ENCODE peak calls at places on chromosomes 2 and 18, in seven cellular contexts. T is colonic mucosa, P is right cardiac atrium, M is upper lobe of right lung, H is A549, X is BJ, V is tibial nerve. E is an unnamed sample.

GRCh38 chr2:43611987-43612894 is 16.4 kb upstream of the THADA start:
- DNase-seq in M (no peak), H (peak; percentile 58), T (peak; percentile 77), V (peak; percentile 65), P (peak; percentile 86), X (no peak), E (peak; percentile 80)

GRCh38 chr2:173196080-173196479 is 120.4 kb downstream of the MAP3K20 start:
- DNase-seq in M (no peak), H (no peak), X (no peak), P (no peak), V (no peak), T (no peak), E (no peak)

GRCh38 chr2:151774506-151774905 is 40.2 kb upstream of the NEB start:
- DNase-seq in X (peak; percentile 75), H (no peak), V (no peak), M (no peak), T (no peak), P (no peak), E (peak; percentile 53)

GRCh38 chr2:11837875-11838734 is 91.7 kb downstream of the LPIN1 start:
- DNase-seq in H (no peak), T (no peak), V (no peak), M (no peak), X (no peak), P (no peak), E (no peak)

GRCh38 chr2:212531499-212531898 is 7.1 kb downstream of the ERBB4 start:
- DNase-seq in V (no peak), T (no peak), X (no peak), M (no peak), P (no peak), H (no peak), E (no peak)

GRCh38 chr2:30385327-30385726 is 61.7 kb upstream of the LCLAT1 start:
- DNase-seq in M (no peak), H (no peak), X (no peak), V (no peak), T (no peak), P (no peak), E (peak; percentile 65)

GRCh38 chr2:232478571-232479340 is 8.9 kb downstream of the ECEL1 start:
- DNase-seq in P (no peak), M (peak; percentile 56), H (no peak), T (no peak), V (no peak), X (no peak), E (no peak)

GRCh38 chr2:176963888-176964287 is 248.7 kb upstream of the HNRNPA3 start:
- DNase-seq in T (no peak), M (no peak), V (no peak), X (no peak), H (no peak), P (no peak), E (no peak)

GRCh38 chr2:234958746-234959395 is 7.1 kb downstream of the SH3BP4 start:
- DNase-seq in P (no peak), T (peak; percentile 15), V (no peak), H (no peak), M (no peak), X (no peak), E (peak; percentile 23)

GRCh38 chr2:7725132-7725849 is 808.1 kb downstream of the RNF144A start:
- DNase-seq in P (no peak), H (no peak), M (no peak), V (no peak), X (no peak), T (no peak), E (peak; percentile 9)

GRCh38 chr2:96408631-96409542 is 73.3 kb downstream of the NCAPH start:
- DNase-seq in V (no peak), M (peak; percentile 30), H (no peak), T (no peak), X (no peak), P (peak; percentile 94), E (no peak)

GRCh38 chr2:190489475-190489874 is 45.0 kb downstream of the NEMP2 start:
- DNase-seq in V (no peak), M (no peak), H (no peak), X (no peak), P (no peak), T (no peak), E (no peak)

GRCh38 chr18:26458526-26459232 is 89.7 kb downstream of the KCTD1 start:
- DNase-seq in T (no peak), M (no peak), P (no peak), X (no peak), H (no peak), V (no peak), E (no peak)

GRCh38 chr2:136238552-136239346 is 120.8 kb upstream of the CXCR4 start:
- DNase-seq in M (no peak), V (no peak), P (no peak), X (peak; percentile 14), H (no peak), T (no peak), E (peak; percentile 8)

GRCh38 chr18:3100498-3101132 is 87.7 kb upstream of the LPIN2 start:
- DNase-seq in M (no peak), H (no peak), P (no peak), T (no peak), X (no peak), V (no peak), E (no peak)

GRCh38 chr2:112920923-112921532 is 10.1 kb downstream of the IL37 start:
- DNase-seq in T (no peak), M (no peak), H (no peak), V (no peak), P (no peak), X (no peak), E (no peak)

GRCh38 chr18:57797209-57797651 is 5.9 kb downstream of the ATP8B1 start:
- DNase-seq in T (peak; percentile 89), X (no peak), M (no peak), H (no peak), V (no peak), P (no peak), E (no peak)

GRCh38 chr2:217933326-217933993 is 69.3 kb downstream of the TNS1 start:
- DNase-seq in V (no peak), H (no peak), M (no peak), T (no peak), P (peak; percentile 82), X (no peak), E (no peak)

GRCh38 chr2:151805343-151805742 is 22.9 kb downstream of the ARL5A start:
- DNase-seq in V (no peak), T (no peak), M (no peak), H (no peak), P (no peak), X (no peak), E (no peak)

GRCh38 chr2:151029406-151030157 is 232.1 kb downstream of the RBM43 start:
- DNase-seq in X (peak; percentile 96), T (no peak), V (no peak), M (no peak), H (no peak), P (no peak), E (peak; percentile 42)

GRCh38 chr2:174325932-174326879 is 8.5 kb upstream of the SP9 start:
- DNase-seq in P (peak; percentile 64), V (no peak), H (no peak), X (no peak), M (no peak), T (no peak), E (peak; percentile 69)

GRCh38 chr2:227657204-227657845 is 9.3 kb upstream of the SCYGR5 start:
- DNase-seq in T (no peak), V (no peak), P (no peak), M (no peak), H (no peak), X (no peak), E (peak; percentile 10)

GRCh38 chr2:219249203-219249980 is 3.7 kb upstream of the TUBA4B start:
- DNase-seq in V (peak; percentile 35), T (peak; percentile 94), P (peak; percentile 82), H (peak; percentile 55), X (no peak), M (peak; percentile 89), E (peak; percentile 79)

GRCh38 chr2:219248845-219249202 is 3.5 kb downstream of the STK16 start:
- DNase-seq in V (no peak), P (no peak), H (no peak), X (no peak), M (no peak), T (no peak), E (no peak)

GRCh38 chr2:219252084-219252483 is 959 bp upstream of the TUBA4B start:
- DNase-seq in P (no peak), V (no peak), M (no peak), H (no peak), X (no peak), T (peak; percentile 43), E (no peak)

GRCh38 chr2:219251656-219252055 is 1.4 kb upstream of the TUBA4B start:
- DNase-seq in M (no peak), V (no peak), H (no peak), X (no peak), P (no peak), T (no peak), E (peak; percentile 5)

GRCh38 chr2:219250044-219250781 is 2.8 kb upstream of the TUBA4B start:
- DNase-seq in T (peak; percentile 24), H (no peak), P (no peak), X (no peak), V (no peak), M (no peak), E (peak; percentile 59)
- H3K4me3 ChIP-seq in T (no peak overlapping the region), H (peak overlapping the region; percentile 25), P (no peak overlapping the region), X (no peak overlapping the region), V (no peak overlapping the region), M (peak overlapping the region; percentile 36), E (no peak overlapping the region)

GRCh38 chr18:32093106-32093511 is 1.4 kb downstream of the RNF138 start:
- DNase-seq in T (peak; percentile 53), X (no peak), H (peak; percentile 27), V (no peak), M (peak; percentile 77), P (peak; percentile 70), E (peak; percentile 78)
- H3K4me3 ChIP-seq in T (peak overlapping the region; percentile 91), X (peak overlapping the region; percentile 96), H (peak overlapping the region; percentile 81), V (peak overlapping the region; percentile 71), M (peak overlapping the region; percentile 89), P (peak overlapping the region; percentile 94), E (peak overlapping the region; percentile 84)

GRCh38 chr2:127593228-127594115 is 52.5 kb upstream of the GPR17 start:
- DNase-seq in M (no peak), X (no peak), T (no peak), H (no peak), P (no peak), V (no peak), E (no peak)
- H3K4me3 ChIP-seq in M (no peak overlapping the region), X (no peak overlapping the region), T (no peak overlapping the region), H (no peak overlapping the region), P (no peak overlapping the region), V (no peak overlapping the region), E (no peak overlapping the region)

GRCh38 chr18:69490072-69490471 is 89.4 kb downstream of the DOK6 start:
- DNase-seq in M (no peak), H (no peak), X (no peak), T (no peak), V (no peak), P (no peak), E (no peak)

GRCh38 chr18:69491576-69491975 is 90.9 kb downstream of the DOK6 start:
- DNase-seq in X (no peak), P (no peak), V (no peak), M (no peak), H (no peak), T (no peak), E (peak; percentile 17)

GRCh38 chr18:69484699-69485396 is 84.2 kb downstream of the DOK6 start:
- DNase-seq in P (no peak), T (no peak), V (no peak), H (no peak), M (no peak), X (peak; percentile 29), E (peak; percentile 80)

GRCh38 chr18:69490813-69491212 is 90.1 kb downstream of the DOK6 start:
- DNase-seq in H (no peak), T (no peak), P (no peak), X (peak; percentile 31), V (no peak), M (no peak), E (peak; percentile 66)

GRCh38 chr18:69487488-69488394 is 87.1 kb downstream of the DOK6 start:
- DNase-seq in H (no peak), X (no peak), V (no peak), M (no peak), T (no peak), P (no peak), E (no peak)
- H3K4me3 ChIP-seq in H (no peak overlapping the region), X (no peak overlapping the region), V (no peak overlapping the region), M (no peak overlapping the region), T (no peak overlapping the region), P (no peak overlapping the region), E (no peak overlapping the region)

E was measured in mesenchymal stem cell.